ENCODE peak calls at places on chromosomes 1 and 21, in nine cellular contexts. L is dorsolateral prefrontal cortex; B is Caco-2; P is stimulated activated CD4-positive, alpha-beta T cell treated with anti-CD3 and anti-CD28 coated beads, Interleukin-2, amount 100 ng/mL, for 4 hours; Z is NCI-H1694 treated with DMSO at 0.1 percent for 48 hours; K is EL; O is sciatic nerve; Q is T-helper 1 cell; E is mucosa of descending colon. N is an unnamed sample.

GRCh38 chr1:64867266-64867665 is 99.1 kb downstream of the JAK1 start:
- DNase-seq in L (no peak), B (no peak), P (no peak), Z (no peak), K (no peak), O (no peak), Q (no peak), E (no peak), N (no peak)

GRCh38 chr1:159949891-159950480 is 4.1 kb downstream of the SLAMF9 start:
- DNase-seq in L (no peak), B (no peak), P (no peak), Z (no peak), K (no peak), O (no peak), Q (no peak), E (no peak), N (no peak)

GRCh38 chr1:94039514-94039870 is 81.5 kb downstream of the ABCA4 start:
- DNase-seq in L (peak; percentile 49), B (peak; percentile 66), P (peak; percentile 24), Z (peak; percentile 91), K (peak; percentile 74), O (peak; percentile 80), Q (peak; percentile 52), E (peak; percentile 66), N (peak; percentile 78)

GRCh38 chr1:224223819-224224714 is 41.0 kb downstream of the DEGS1 start:
- DNase-seq in L (no peak), B (no peak), P (no peak), Z (no peak), K (peak; percentile 68), O (no peak), Q (no peak), E (no peak), N (peak; percentile 76)

GRCh38 chr1:68010543-68010942 is 39.9 kb downstream of the DIRAS3 start:
- DNase-seq in L (no peak), B (no peak), P (no peak), Z (no peak), K (no peak), O (no peak), Q (no peak), E (no peak), N (no peak)

GRCh38 chr1:201283836-201284553 is 689 bp downstream of the PKP1 start:
- DNase-seq in L (no peak), B (no peak), P (no peak), Z (no peak), K (no peak), O (no peak), Q (no peak), E (no peak), N (no peak)

GRCh38 chr1:154877370-154877974 is 7.4 kb upstream of the KCNN3 start:
- DNase-seq in L (no peak), B (peak; percentile 17), P (no peak), Z (no peak), K (no peak), O (peak; percentile 32), Q (no peak), E (no peak), N (no peak)

GRCh38 chr1:41792485-41792770 is 126.3 kb downstream of the HIVEP3 start:
- DNase-seq in L (no peak), B (no peak), P (no peak), Z (no peak), K (no peak), O (no peak), Q (no peak), E (no peak), N (no peak)

GRCh38 chr1:166527752-166528151 is 311.5 kb upstream of the POGK start:
- DNase-seq in L (no peak), B (no peak), P (no peak), Z (no peak), K (no peak), O (no peak), Q (no peak), E (no peak), N (no peak)

GRCh38 chr21:45161039-45161945 is 86.9 kb downstream of the ADARB1 start:
- DNase-seq in L (no peak), B (no peak), P (no peak), Z (no peak), K (no peak), O (no peak), Q (no peak), E (no peak), N (no peak)

GRCh38 chr1:8427493-8427892 is 109.6 kb downstream of the SLC45A1 start:
- DNase-seq in L (no peak), B (no peak), P (peak; percentile 8), Z (no peak), K (no peak), O (no peak), Q (peak; percentile 68), E (no peak), N (no peak)

GRCh38 chr1:56355422-56355821 is 223.9 kb downstream of the PLPP3 start:
- DNase-seq in L (no peak), B (no peak), P (no peak), Z (no peak), K (no peak), O (no peak), Q (no peak), E (no peak), N (no peak)

GRCh38 chr1:154730986-154731489 is 123.1 kb upstream of the ADAR start:
- DNase-seq in L (peak; percentile 19), B (no peak), P (no peak), Z (no peak), K (peak; percentile 36), O (no peak), Q (no peak), E (no peak), N (peak; percentile 46)

GRCh38 chr1:26431979-26432695 is at the start of gene DHDDS:
- DNase-seq in L (peak; percentile 98), B (peak; percentile 97), P (peak; percentile 98), Z (peak; percentile 91), K (peak; percentile 99), O (peak; percentile 99), Q (peak; percentile 98), E (peak; percentile 99), N (peak; percentile 95)

GRCh38 chr1:162357681-162358266 is 18.9 kb downstream of the SPATA46 start:
- DNase-seq in L (no peak), B (peak; percentile 61), P (no peak), Z (peak; percentile 32), K (peak; percentile 57), O (no peak), Q (no peak), E (no peak), N (peak; percentile 8)

GRCh38 chr1:8284167-8284566 is 33.7 kb upstream of the SLC45A1 start:
- DNase-seq in L (no peak), B (no peak), P (no peak), Z (no peak), K (peak; percentile 18), O (no peak), Q (no peak), E (no peak), N (no peak)

GRCh38 chr21:45050786-45051489 is 23.4 kb upstream of the ADARB1 start:
- DNase-seq in L (no peak), B (peak; percentile 35), P (no peak), Z (no peak), K (peak; percentile 97), O (peak; percentile 26), Q (no peak), E (no peak), N (no peak)

GRCh38 chr1:204684206-204684536 is 1.4 kb downstream of the LRRN2 start:
- DNase-seq in L (no peak), B (no peak), P (no peak), Z (peak; percentile 68), K (no peak), O (no peak), Q (no peak), E (no peak), N (no peak)

GRCh38 chr1:231616667-231617066 is 9.9 kb upstream of the DISC1 start:
- DNase-seq in L (no peak), B (no peak), P (no peak), Z (no peak), K (no peak), O (no peak), Q (no peak), E (no peak), N (no peak)

GRCh38 chr1:2962946-2963345 is 58.3 kb upstream of the ACTRT2 start:
- DNase-seq in L (no peak), B (no peak), P (no peak), Z (no peak), K (no peak), O (peak; percentile 42), Q (no peak), E (no peak), N (no peak)

GRCh38 chr1:19310720-19311502 is 1.0 kb downstream of the AKR7A2 start:
- DNase-seq in L (no peak), B (no peak), P (no peak), Z (no peak), K (peak; percentile 33), O (peak; percentile 35), Q (no peak), E (no peak), N (no peak)

GRCh38 chr1:246398126-246398813 is 108.8 kb downstream of the SMYD3 start:
- DNase-seq in L (no peak), B (no peak), P (no peak), Z (no peak), K (no peak), O (no peak), Q (no peak), E (no peak), N (no peak)

GRCh38 chr1:151853411-151853930 is at the start of gene THEM5:
- DNase-seq in L (no peak), B (no peak), P (no peak), Z (no peak), K (no peak), O (no peak), Q (no peak), E (no peak), N (no peak)

GRCh38 chr1:195336718-195337269 is 1271.4 kb downstream of the KCNT2 start:
- DNase-seq in L (no peak), B (no peak), P (no peak), Z (no peak), K (no peak), O (no peak), Q (no peak), E (no peak), N (no peak)

GRCh38 chr1:226526801-226527595 is 21.6 kb upstream of the STUM start:
- DNase-seq in L (no peak), B (peak; percentile 30), P (no peak), Z (no peak), K (peak; percentile 20), O (no peak), Q (no peak), E (no peak), N (peak; percentile 13)

N was measured in NCI-H510A treated with DMSO at 0.1 percent for 48 hours.